ENCODE peak calls at places on chromosome 19, in four cellular contexts. D is body of pancreas; V is GM12865; P is CD8-positive, alpha-beta memory T cell. R is an unnamed sample.
A peak's percentile ranks its signal among the peaks of the same experiment; 100 is the strongest.

GRCh38 chr19:926595-927043 is 784 bp downstream of the ARID3A start:
- DNase-seq in D (peak; percentile 61), V (peak; percentile 81), P (no peak), R (no peak)

GRCh38 chr19:45113628-45114027 is 20.6 kb downstream of the PPP1R37 start:
- DNase-seq in D (peak; percentile 54), V (no peak), P (no peak), R (no peak)

GRCh38 chr19:13329766-13330165 is 176.5 kb downstream of the CACNA1A start:
- DNase-seq in D (no peak), V (no peak), P (no peak), R (no peak)

GRCh38 chr19:48770223-48770622 is 14.9 kb downstream of the FGF21 start:
- DNase-seq in D (no peak), V (no peak), P (no peak), R (no peak)

GRCh38 chr19:342801-343421 is 1.7 kb downstream of the MIER2 start:
- DNase-seq in D (peak; percentile 81), V (no peak), P (no peak), R (no peak)

GRCh38 chr19:37007587-37008220 is 70.5 kb upstream of the ZNF420 start:
- DNase-seq in D (peak; percentile 67), V (no peak), P (peak; percentile 10), R (no peak)

GRCh38 chr19:49409441-49410029 is 13.7 kb downstream of the PTH2 start:
- DNase-seq in D (peak; percentile 16), V (peak; percentile 68), P (no peak), R (no peak)

GRCh38 chr19:22622901-22623840 is 11.0 kb upstream of the ZNF492 start:
- DNase-seq in D (no peak), V (no peak), P (no peak), R (no peak)

DNA sequence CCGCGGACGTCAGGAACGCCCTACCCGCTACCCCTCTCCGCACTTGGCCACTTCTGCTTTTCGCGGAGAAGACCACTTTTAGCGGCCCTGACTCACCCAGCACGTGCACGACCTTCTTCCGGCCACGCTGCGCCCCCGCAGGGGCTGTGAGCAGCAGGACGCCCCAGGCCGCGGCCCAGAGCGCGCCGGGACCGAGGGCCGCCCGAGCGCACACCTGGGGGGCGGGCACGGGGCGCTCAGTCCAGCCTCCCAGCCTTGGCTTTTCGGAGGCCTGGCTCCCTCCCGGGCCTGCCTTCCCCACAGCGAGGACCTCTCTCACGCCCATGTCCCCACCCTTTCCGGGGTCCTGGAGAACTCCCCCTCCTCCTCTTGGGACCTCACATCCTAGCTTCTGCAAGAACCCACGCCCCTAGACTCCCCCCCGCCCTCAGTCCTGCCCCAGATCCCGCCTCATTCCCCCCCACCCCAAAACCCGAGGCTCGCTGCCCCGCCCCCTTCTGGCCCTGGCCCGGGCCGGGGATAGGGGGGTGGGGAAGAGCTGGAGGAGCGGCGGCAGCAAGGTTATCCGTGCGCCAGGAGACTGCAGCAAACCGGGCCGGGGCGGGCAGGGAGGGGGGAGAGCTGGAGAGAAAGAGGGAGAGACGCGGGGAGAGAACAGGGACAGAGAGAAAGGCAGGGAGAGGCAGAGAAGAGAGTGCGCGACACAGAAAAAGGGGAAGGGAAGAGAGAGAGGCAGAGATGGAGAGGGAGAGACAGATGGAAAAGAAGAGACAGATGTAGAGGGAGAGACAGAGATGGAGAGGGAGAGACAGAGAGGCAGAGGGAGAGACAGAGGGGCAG is 11.5 kb downstream of the TM6SF2 start:
- DNase-seq in D (no peak), V (no peak), P (no peak), R (peak; percentile 29)
- H3K4me3 ChIP-seq in D (no peak overlapping the region), V (no peak overlapping the region), P (no peak overlapping the region), R (no peak overlapping the region)

GRCh38 chr19:34904846-34905527 is 21.7 kb upstream of the ZNF30 start:
- DNase-seq in D (no peak), V (no peak), P (no peak), R (no peak)
- H3K4me3 ChIP-seq in D (no peak overlapping the region), V (no peak overlapping the region), P (no peak overlapping the region), R (no peak overlapping the region)

GRCh38 chr19:4583961-4584669 is 24.6 kb upstream of the SEMA6B start:
- DNase-seq in D (no peak), V (peak; percentile 35), P (no peak), R (peak; percentile 62)
- H3K4me3 ChIP-seq in D (no peak overlapping the region), V (no peak overlapping the region), P (no peak overlapping the region), R (peak overlapping the region; percentile 49)

DNA sequence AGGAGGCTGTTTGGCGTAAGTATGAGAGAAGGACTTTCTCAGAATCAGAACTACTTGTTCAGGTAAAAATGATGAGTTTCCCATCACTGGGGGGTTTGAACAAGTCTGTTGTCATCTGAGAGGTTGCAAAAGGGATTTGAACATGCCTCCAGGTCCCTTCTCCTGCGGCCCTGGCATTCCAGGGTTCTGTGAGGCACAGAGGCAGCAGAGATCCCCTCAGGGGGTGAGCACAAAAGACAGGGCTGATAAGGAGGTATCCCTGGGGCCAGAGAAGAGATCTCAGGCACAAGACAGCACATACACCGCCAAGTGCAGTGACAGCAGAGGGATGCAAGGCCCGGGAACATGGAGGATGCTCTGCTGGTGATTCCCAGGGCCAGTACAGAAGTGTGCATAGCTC is 275.8 kb upstream of the TSHZ3 start:
- DNase-seq in D (no peak), V (no peak), P (no peak), R (no peak)
- H3K4me3 ChIP-seq in D (no peak overlapping the region), V (no peak overlapping the region), P (no peak overlapping the region), R (no peak overlapping the region)

GRCh38 chr19:16340092-16340491 is 15.5 kb downstream of the KLF2 start:
- DNase-seq in D (no peak), V (no peak), P (no peak), R (no peak)
- H3K4me3 ChIP-seq in D (no peak overlapping the region), V (no peak overlapping the region), P (no peak overlapping the region), R (no peak overlapping the region)

DNA sequence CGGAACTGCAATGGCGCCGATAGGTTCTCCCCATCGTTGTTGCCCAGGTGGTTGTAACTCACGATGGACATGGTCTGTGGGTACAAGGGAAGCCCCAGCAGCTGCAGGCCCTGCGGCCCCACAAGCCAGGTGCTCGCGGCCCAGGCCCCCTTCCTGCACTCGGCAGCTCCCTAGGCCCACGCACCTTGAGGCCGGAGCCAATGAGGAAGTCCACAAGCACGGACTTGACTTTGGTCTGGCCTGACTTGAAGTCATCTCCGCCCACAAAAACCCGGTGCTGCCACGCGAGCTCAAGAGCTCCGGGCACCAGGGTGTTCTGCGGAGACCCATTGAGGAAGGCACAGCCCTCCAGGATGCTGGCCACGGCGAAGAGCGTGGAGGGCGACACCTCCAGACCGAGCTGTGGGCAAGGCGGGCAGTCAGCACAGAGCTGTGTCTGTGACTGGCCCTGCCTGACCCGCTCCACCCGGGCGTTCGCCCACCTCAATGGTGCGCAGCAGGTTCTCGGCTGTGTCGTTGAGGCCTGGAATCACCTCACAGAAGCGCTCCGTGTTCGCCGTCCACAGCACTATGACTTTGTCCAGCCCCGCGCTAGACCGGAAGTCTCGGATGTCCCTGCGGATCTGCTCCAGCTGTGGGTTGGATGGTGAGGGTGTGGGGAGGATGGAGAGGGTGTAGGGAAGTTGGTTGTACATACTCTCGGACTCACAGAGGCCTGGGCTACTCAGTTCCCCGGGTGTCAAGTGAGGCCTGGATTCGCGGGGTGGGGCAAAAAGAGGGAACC is 1.9 kb downstream of the ISYNA1 start:
- DNase-seq in D (no peak), V (no peak), P (no peak), R (no peak)
- H3K4me3 ChIP-seq in D (no peak overlapping the region), V (peak overlapping the region; percentile 63), P (no peak overlapping the region), R (no peak overlapping the region)

DNA sequence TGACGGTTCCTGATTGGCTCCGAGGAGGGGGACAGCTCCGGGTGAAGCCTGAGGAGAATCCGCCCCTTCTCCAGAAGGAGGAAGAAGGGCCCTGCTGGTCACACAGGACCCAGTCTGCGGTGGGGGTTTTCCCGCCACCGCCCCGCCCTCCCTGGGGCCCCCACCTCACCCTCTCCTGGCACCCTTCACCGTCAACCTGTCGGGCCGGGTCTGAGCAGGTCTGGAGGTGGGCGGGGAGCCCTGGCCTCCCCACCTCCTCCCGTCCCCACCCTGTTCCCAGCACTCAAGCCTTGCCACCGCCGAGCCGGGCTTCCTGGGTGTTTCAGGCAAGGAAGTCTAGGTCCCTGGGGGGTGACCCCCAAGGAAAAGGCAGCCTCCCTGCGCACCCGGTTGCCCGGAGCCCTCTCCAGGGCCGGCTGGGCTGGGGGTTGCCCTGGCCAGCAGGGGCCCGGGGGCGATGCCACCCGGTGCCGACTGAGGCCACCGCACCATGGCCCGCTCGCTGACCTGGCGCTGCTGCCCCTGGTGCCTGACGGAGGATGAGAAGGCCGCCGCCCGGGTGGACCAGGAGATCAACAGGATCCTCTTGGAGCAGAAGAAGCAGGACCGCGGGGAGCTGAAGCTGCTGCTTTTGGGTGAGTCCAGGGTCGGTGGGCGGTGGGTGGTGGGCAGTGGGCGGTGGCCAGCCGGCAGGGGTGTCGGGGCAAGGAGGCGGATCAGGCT is at the start of gene GNA15:
- DNase-seq in D (peak; percentile 31), V (peak; percentile 34), P (peak; percentile 52), R (no peak)
- H3K4me3 ChIP-seq in D (no peak within 1 kb of the TSS), V (peak within 1 kb of the TSS; percentile 58), P (no peak within 1 kb of the TSS), R (no peak within 1 kb of the TSS)

R was measured in BE2C.